ENCODE peak calls at places on chromosomes 12 and 14, in six cellular contexts. One of them, this sample, is unnamed.

GRCh38 chr12:93173178-93173957 is 204.4 kb upstream of the NUDT4 start:
- DNase-seq in NCI-H526 treated with DMSO at 0.1 percent for 48 hours: no peak
- DNase-seq in NCI-H1694 treated with DMSO at 0.1 percent for 48 hours: peak; percentile 35
- DNase-seq in K562: no peak
- DNase-seq in NCI-H460: no peak
- DNase-seq in iPS-NIHi11: no peak
- DNase-seq in this sample: no peak

GRCh38 chr14:103846569-103847438 is 571 bp downstream of the PPP1R13B start:
- DNase-seq in NCI-H526 treated with DMSO at 0.1 percent for 48 hours: peak; percentile 21
- DNase-seq in NCI-H1694 treated with DMSO at 0.1 percent for 48 hours: peak; percentile 49
- DNase-seq in K562: peak; percentile 12
- DNase-seq in NCI-H460: no peak
- DNase-seq in iPS-NIHi11: peak; percentile 67
- DNase-seq in this sample: peak; percentile 36

GRCh38 chr14:101781240-101782061 is 19.9 kb downstream of the PPP2R5C start:
- DNase-seq in NCI-H526 treated with DMSO at 0.1 percent for 48 hours: no peak
- DNase-seq in NCI-H1694 treated with DMSO at 0.1 percent for 48 hours: no peak
- DNase-seq in K562: no peak
- DNase-seq in NCI-H460: no peak
- DNase-seq in iPS-NIHi11: peak; percentile 29
- DNase-seq in this sample: no peak

GRCh38 chr12:117033382-117034045 is 65.7 kb downstream of the TESC start:
- DNase-seq in NCI-H526 treated with DMSO at 0.1 percent for 48 hours: peak; percentile 58
- DNase-seq in NCI-H1694 treated with DMSO at 0.1 percent for 48 hours: no peak
- DNase-seq in K562: no peak
- DNase-seq in NCI-H460: no peak
- DNase-seq in iPS-NIHi11: no peak
- DNase-seq in this sample: no peak

GRCh38 chr12:46560874-46561273 is 188.3 kb upstream of the SLC38A2 start:
- DNase-seq in NCI-H526 treated with DMSO at 0.1 percent for 48 hours: no peak
- DNase-seq in NCI-H1694 treated with DMSO at 0.1 percent for 48 hours: no peak
- DNase-seq in K562: no peak
- DNase-seq in NCI-H460: no peak
- DNase-seq in iPS-NIHi11: no peak
- DNase-seq in this sample: no peak

GRCh38 chr14:63777024-63777423 is 49.2 kb upstream of the SGPP1 start:
- DNase-seq in NCI-H526 treated with DMSO at 0.1 percent for 48 hours: no peak
- DNase-seq in NCI-H1694 treated with DMSO at 0.1 percent for 48 hours: no peak
- DNase-seq in K562: no peak
- DNase-seq in NCI-H460: no peak
- DNase-seq in iPS-NIHi11: no peak
- DNase-seq in this sample: no peak

GRCh38 chr12:69608114-69608513 is 2.6 kb downstream of the LRRC10 start:
- DNase-seq in NCI-H526 treated with DMSO at 0.1 percent for 48 hours: no peak
- DNase-seq in NCI-H1694 treated with DMSO at 0.1 percent for 48 hours: no peak
- DNase-seq in K562: peak; percentile 50
- DNase-seq in NCI-H460: no peak
- DNase-seq in iPS-NIHi11: no peak
- DNase-seq in this sample: no peak

GRCh38 chr12:79275631-79276030 is 411.1 kb downstream of the SYT1 start:
- DNase-seq in NCI-H526 treated with DMSO at 0.1 percent for 48 hours: no peak
- DNase-seq in NCI-H1694 treated with DMSO at 0.1 percent for 48 hours: no peak
- DNase-seq in K562: no peak
- DNase-seq in NCI-H460: no peak
- DNase-seq in iPS-NIHi11: no peak
- DNase-seq in this sample: no peak

GRCh38 chr12:109264095-109264942 is 44.8 kb downstream of the FOXN4 start:
- DNase-seq in NCI-H526 treated with DMSO at 0.1 percent for 48 hours: peak; percentile 60
- DNase-seq in NCI-H1694 treated with DMSO at 0.1 percent for 48 hours: peak; percentile 67
- DNase-seq in K562: peak; percentile 87
- DNase-seq in NCI-H460: peak; percentile 62
- DNase-seq in iPS-NIHi11: peak; percentile 97
- DNase-seq in this sample: peak; percentile 89

GRCh38 chr12:112927925-112928324 is 10.3 kb upstream of the OAS3 start:
- DNase-seq in NCI-H526 treated with DMSO at 0.1 percent for 48 hours: no peak
- DNase-seq in NCI-H1694 treated with DMSO at 0.1 percent for 48 hours: no peak
- DNase-seq in K562: no peak
- DNase-seq in NCI-H460: no peak
- DNase-seq in iPS-NIHi11: no peak
- DNase-seq in this sample: no peak

GRCh38 chr12:92109613-92110012 is 36.0 kb downstream of the BTG1 start:
- DNase-seq in NCI-H526 treated with DMSO at 0.1 percent for 48 hours: peak; percentile 23
- DNase-seq in NCI-H1694 treated with DMSO at 0.1 percent for 48 hours: no peak
- DNase-seq in K562: no peak
- DNase-seq in NCI-H460: no peak
- DNase-seq in iPS-NIHi11: no peak
- DNase-seq in this sample: no peak

GRCh38 chr12:53735556-53735955 is 8.3 kb upstream of the CALCOCO1 start:
- DNase-seq in NCI-H526 treated with DMSO at 0.1 percent for 48 hours: no peak
- DNase-seq in NCI-H1694 treated with DMSO at 0.1 percent for 48 hours: peak; percentile 26
- DNase-seq in K562: no peak
- DNase-seq in NCI-H460: no peak
- DNase-seq in iPS-NIHi11: no peak
- DNase-seq in this sample: no peak

GRCh38 chr12:24979971-24980730 is 31.2 kb upstream of the BCAT1 start:
- DNase-seq in NCI-H526 treated with DMSO at 0.1 percent for 48 hours: no peak
- DNase-seq in NCI-H1694 treated with DMSO at 0.1 percent for 48 hours: no peak
- DNase-seq in K562: peak; percentile 10
- DNase-seq in NCI-H460: no peak
- DNase-seq in iPS-NIHi11: no peak
- DNase-seq in this sample: no peak

GRCh38 chr12:47904647-47905312 is at the start of gene VDR:
- DNase-seq in NCI-H526 treated with DMSO at 0.1 percent for 48 hours: peak; percentile 81
- DNase-seq in NCI-H1694 treated with DMSO at 0.1 percent for 48 hours: peak; percentile 35
- DNase-seq in K562: peak; percentile 76
- DNase-seq in NCI-H460: peak; percentile 74
- DNase-seq in iPS-NIHi11: peak; percentile 98
- DNase-seq in this sample: peak; percentile 96

GRCh38 chr14:64508215-64508776 is 3.7 kb downstream of the ZBTB1 start:
- DNase-seq in NCI-H526 treated with DMSO at 0.1 percent for 48 hours: no peak
- DNase-seq in NCI-H1694 treated with DMSO at 0.1 percent for 48 hours: no peak
- DNase-seq in K562: no peak
- DNase-seq in NCI-H460: no peak
- DNase-seq in iPS-NIHi11: no peak
- DNase-seq in this sample: no peak

GRCh38 chr14:58426819-58427288 is 477 bp downstream of the TIMM9 start:
- DNase-seq in NCI-H526 treated with DMSO at 0.1 percent for 48 hours: peak; percentile 77
- DNase-seq in NCI-H1694 treated with DMSO at 0.1 percent for 48 hours: peak; percentile 83
- DNase-seq in K562: peak; percentile 77
- DNase-seq in NCI-H460: no peak
- DNase-seq in iPS-NIHi11: peak; percentile 73
- DNase-seq in this sample: peak; percentile 50

GRCh38 chr12:54030889-54031860 is 1.7 kb upstream of the HOXC5 start:
- DNase-seq in NCI-H526 treated with DMSO at 0.1 percent for 48 hours: no peak
- DNase-seq in NCI-H1694 treated with DMSO at 0.1 percent for 48 hours: no peak
- DNase-seq in K562: no peak
- DNase-seq in NCI-H460: no peak
- DNase-seq in iPS-NIHi11: no peak
- DNase-seq in this sample: no peak

GRCh38 chr14:101849125-101849524 is 87.6 kb downstream of the PPP2R5C start:
- DNase-seq in NCI-H526 treated with DMSO at 0.1 percent for 48 hours: peak; percentile 65
- DNase-seq in NCI-H1694 treated with DMSO at 0.1 percent for 48 hours: no peak
- DNase-seq in K562: peak; percentile 68
- DNase-seq in NCI-H460: no peak
- DNase-seq in iPS-NIHi11: no peak
- DNase-seq in this sample: no peak

GRCh38 chr12:23536293-23536692 is 413.2 kb downstream of the SOX5 start:
- DNase-seq in NCI-H526 treated with DMSO at 0.1 percent for 48 hours: no peak
- DNase-seq in NCI-H1694 treated with DMSO at 0.1 percent for 48 hours: no peak
- DNase-seq in K562: no peak
- DNase-seq in NCI-H460: no peak
- DNase-seq in iPS-NIHi11: no peak
- DNase-seq in this sample: no peak

GRCh38 chr12:12741705-12742104 is 24.5 kb downstream of the CDKN1B start:
- DNase-seq in NCI-H526 treated with DMSO at 0.1 percent for 48 hours: no peak
- DNase-seq in NCI-H1694 treated with DMSO at 0.1 percent for 48 hours: peak; percentile 65
- DNase-seq in K562: no peak
- DNase-seq in NCI-H460: no peak
- DNase-seq in iPS-NIHi11: no peak
- DNase-seq in this sample: no peak

GRCh38 chr12:47733142-47733541 is 7.9 kb upstream of the ENDOU start:
- DNase-seq in NCI-H526 treated with DMSO at 0.1 percent for 48 hours: no peak
- DNase-seq in NCI-H1694 treated with DMSO at 0.1 percent for 48 hours: no peak
- DNase-seq in K562: no peak
- DNase-seq in NCI-H460: no peak
- DNase-seq in iPS-NIHi11: no peak
- DNase-seq in this sample: no peak

GRCh38 chr12:96190403-96191170 is 3.6 kb upstream of the ELK3 start:
- DNase-seq in NCI-H526 treated with DMSO at 0.1 percent for 48 hours: no peak
- DNase-seq in NCI-H1694 treated with DMSO at 0.1 percent for 48 hours: no peak
- DNase-seq in K562: no peak
- DNase-seq in NCI-H460: no peak
- DNase-seq in iPS-NIHi11: no peak
- DNase-seq in this sample: no peak

This sample was measured in HEK293T.